ENCODE peak calls at places on chromosomes 7 and 10, in eight cellular contexts. Q is B cell, K is A549, P is cardiac muscle cell, Z is H9, L is fibroblast of lung, Y is tibial nerve, C is PC-3. G is an unnamed sample.

GRCh38 chr7:18521236-18521589 is 25.7 kb downstream of the HDAC9 start:
- DNase-seq in Q (no peak), K (no peak), P (no peak), Z (no peak), L (no peak), Y (no peak), C (no peak), G (no peak)

GRCh38 chr7:154631162-154631561 is 371.8 kb downstream of the PAXIP1 start:
- DNase-seq in Q (no peak), K (no peak), P (no peak), Z (no peak), L (no peak), Y (no peak), C (no peak), G (no peak)

GRCh38 chr7:141648276-141649114 is 53.5 kb downstream of the DENND11 start:
- DNase-seq in Q (no peak), K (no peak), P (no peak), Z (no peak), L (no peak), Y (no peak), C (no peak), G (no peak)

GRCh38 chr10:88979153-88979562 is 11.4 kb upstream of the FAS start:
- DNase-seq in Q (no peak), K (no peak), P (peak), Z (no peak), L (peak), Y (peak), C (no peak), G (no peak)

GRCh38 chr10:96614515-96614914 is 27.7 kb upstream of the TM9SF3 start:
- DNase-seq in Q (no peak), K (peak), P (peak), Z (no peak), L (peak), Y (no peak), C (peak), G (no peak)

GRCh38 chr7:150560486-150560885 is 6.7 kb upstream of the GIMAP4 start:
- DNase-seq in Q (no peak), K (no peak), P (no peak), Z (no peak), L (no peak), Y (no peak), C (no peak), G (no peak)

GRCh38 chr10:128927821-128928220 is 539.2 kb upstream of the MGMT start:
- DNase-seq in Q (no peak), K (no peak), P (no peak), Z (no peak), L (no peak), Y (no peak), C (no peak), G (no peak)

GRCh38 chr7:26200113-26200443 is 468 bp downstream of the HNRNPA2B1 start:
- DNase-seq in Q (peak), K (no peak), P (peak), Z (peak), L (no peak), Y (peak), C (peak), G (peak)

GRCh38 chr10:84599254-84599653 is 270.9 kb downstream of the CCSER2 start:
- DNase-seq in Q (no peak), K (no peak), P (no peak), Z (no peak), L (no peak), Y (no peak), C (no peak), G (no peak)

GRCh38 chr7:98217623-98218582 is 6.7 kb downstream of the BHLHA15 start:
- DNase-seq in Q (peak), K (no peak), P (no peak), Z (no peak), L (no peak), Y (no peak), C (no peak), G (peak)

GRCh38 chr7:150462413-150462812 is 12.0 kb downstream of the GIMAP8 start:
- DNase-seq in Q (no peak), K (no peak), P (no peak), Z (no peak), L (no peak), Y (no peak), C (no peak), G (no peak)

GRCh38 chr7:108340856-108341411 is 115.3 kb downstream of the NRCAM start:
- DNase-seq in Q (no peak), K (no peak), P (no peak), Z (no peak), L (no peak), Y (no peak), C (peak), G (no peak)

GRCh38 chr7:151518105-151518780 is 1.5 kb downstream of the RHEB start:
- DNase-seq in Q (peak), K (no peak), P (peak), Z (no peak), L (peak), Y (peak), C (peak), G (peak)

GRCh38 chr7:18357691-18358090 is 137.9 kb upstream of the HDAC9 start:
- DNase-seq in Q (no peak), K (peak), P (peak), Z (no peak), L (no peak), Y (no peak), C (peak), G (peak)

GRCh38 chr7:48084727-48085432 is 4.2 kb upstream of the UPP1 start:
- DNase-seq in Q (no peak), K (peak), P (peak), Z (no peak), L (peak), Y (peak), C (peak), G (peak)

GRCh38 chr10:12337407-12337806 is 11.9 kb upstream of the CAMK1D start:
- DNase-seq in Q (no peak), K (no peak), P (peak), Z (no peak), L (peak), Y (no peak), C (no peak), G (no peak)

GRCh38 chr7:30656611-30657010 is 25.6 kb downstream of the CRHR2 start:
- DNase-seq in Q (no peak), K (no peak), P (no peak), Z (no peak), L (no peak), Y (no peak), C (no peak), G (no peak)

GRCh38 chr7:142626420-142627035 is 122.7 kb upstream of the PRSS1 start:
- DNase-seq in Q (peak), K (peak), P (peak), Z (peak), L (no peak), Y (peak), C (peak), G (peak)

GRCh38 chr7:36625247-36625646 is 99.0 kb downstream of the AOAH start:
- DNase-seq in Q (no peak), K (no peak), P (no peak), Z (no peak), L (no peak), Y (no peak), C (no peak), G (no peak)

GRCh38 chr10:18109471-18109870 is 30.8 kb upstream of the CACNB2 start:
- DNase-seq in Q (no peak), K (no peak), P (no peak), Z (no peak), L (no peak), Y (no peak), C (no peak), G (no peak)

GRCh38 chr10:67697646-67698245 is 1.8 kb upstream of the CTNNA3 start:
- DNase-seq in Q (peak), K (peak), P (peak), Z (no peak), L (peak), Y (peak), C (peak), G (peak)

GRCh38 chr10:74231375-74231774 is 80.4 kb downstream of the ADK start:
- DNase-seq in Q (no peak), K (no peak), P (peak), Z (no peak), L (peak), Y (no peak), C (peak), G (no peak)

GRCh38 chr7:19561121-19561805 is 147.6 kb downstream of the POLR1F start:
- DNase-seq in Q (no peak), K (no peak), P (peak), Z (no peak), L (peak), Y (no peak), C (no peak), G (no peak)

GRCh38 chr10:52805414-52806285 is 33.1 kb upstream of the MBL2 start:
- DNase-seq in Q (no peak), K (no peak), P (no peak), Z (no peak), L (no peak), Y (no peak), C (no peak), G (no peak)

GRCh38 chr7:155538293-155538692 is 8.1 kb downstream of the CNPY1 start:
- DNase-seq in Q (no peak), K (no peak), P (no peak), Z (peak), L (no peak), Y (no peak), C (no peak), G (no peak)

GRCh38 chr7:4798706-4799235 is 23.3 kb downstream of the AP5Z1 start:
- DNase-seq in Q (peak), K (no peak), P (no peak), Z (peak), L (no peak), Y (no peak), C (no peak), G (no peak)

GRCh38 chr10:29316308-29317026 is 27.6 kb downstream of the LYZL1 start:
- DNase-seq in Q (no peak), K (no peak), P (no peak), Z (no peak), L (no peak), Y (no peak), C (no peak), G (no peak)

GRCh38 chr10:47255866-47256265 is 44.1 kb upstream of the GDF10 start:
- DNase-seq in Q (no peak), K (no peak), P (no peak), Z (no peak), L (no peak), Y (no peak), C (no peak), G (no peak)

DNA sequence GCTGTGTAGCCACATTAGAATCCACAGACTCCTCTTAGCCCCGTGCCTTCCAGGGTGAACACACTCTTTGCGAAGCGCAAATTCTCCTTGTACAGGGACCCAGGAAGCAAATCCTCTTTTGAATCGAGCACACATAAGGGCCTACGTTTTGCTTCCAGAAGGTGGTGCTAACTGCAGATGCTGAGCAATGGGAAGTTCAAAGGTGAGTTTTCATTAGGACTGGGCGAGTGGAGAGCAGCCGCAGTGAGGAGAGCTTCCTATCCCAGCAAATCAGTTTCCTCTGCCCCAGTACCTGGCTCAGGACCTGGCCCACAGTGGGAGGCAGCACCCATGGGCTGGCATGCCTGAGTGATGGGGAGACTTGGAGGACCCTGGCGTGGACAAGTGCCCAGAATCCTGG is 23.5 kb upstream of the GPR26 start:
- DNase-seq in Q (no peak), K (no peak), P (no peak), Z (peak), L (no peak), Y (no peak), C (no peak), G (no peak)
- TF ChIP-seq CTCF in Q (no peak), K (peak), P (no peak), Z (peak), L (no peak), Y (no peak), C (peak), G (no peak)

GRCh38 chr7:66143876-66144332 is 29.3 kb downstream of the CRCP start:
- DNase-seq in Q (no peak), K (no peak), P (no peak), Z (no peak), L (no peak), Y (no peak), C (no peak), G (no peak)

GRCh38 chr7:66138994-66139752 is 24.5 kb downstream of the CRCP start:
- DNase-seq in Q (no peak), K (no peak), P (no peak), Z (no peak), L (no peak), Y (no peak), C (peak), G (no peak)

GRCh38 chr7:66142334-66142733 is 27.7 kb downstream of the CRCP start:
- DNase-seq in Q (no peak), K (no peak), P (no peak), Z (no peak), L (no peak), Y (no peak), C (no peak), G (no peak)

GRCh38 chr7:66142996-66143395 is 28.3 kb downstream of the CRCP start:
- DNase-seq in Q (no peak), K (no peak), P (no peak), Z (no peak), L (no peak), Y (no peak), C (no peak), G (no peak)

DNA sequence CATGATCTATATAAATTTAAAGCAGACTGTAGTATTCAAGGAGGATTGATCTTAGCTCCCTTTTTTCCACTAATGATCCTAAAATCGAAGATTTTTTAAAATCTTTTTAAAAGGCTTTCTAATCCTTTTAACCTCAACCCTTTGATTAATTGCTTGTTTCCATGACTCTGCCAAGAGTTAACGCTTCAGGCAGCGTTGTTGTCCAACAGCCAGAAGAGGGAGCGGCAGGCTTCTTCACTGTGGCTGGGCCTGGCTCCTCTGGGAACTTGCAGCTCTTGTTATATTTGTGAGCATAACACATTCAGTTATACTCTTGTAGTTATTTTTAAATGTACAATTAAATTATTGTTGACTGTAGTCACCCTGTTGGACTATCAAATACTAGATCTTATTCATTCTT is 26.3 kb downstream of the CRCP start:
- DNase-seq in Q (no peak), K (no peak), P (peak), Z (no peak), L (peak), Y (peak), C (peak), G (no peak)
- TF ChIP-seq CTCF in Q (no peak), K (peak), P (peak), Z (peak), L (peak), Y (peak), C (peak), G (no peak)

GRCh38 chr10:5679036-5679435 is 5.6 kb upstream of the TASOR2 start:
- DNase-seq in Q (no peak), K (no peak), P (no peak), Z (no peak), L (no peak), Y (no peak), C (no peak), G (no peak)

GRCh38 chr10:5681930-5682329 is 2.7 kb upstream of the TASOR2 start:
- DNase-seq in Q (no peak), K (no peak), P (no peak), Z (no peak), L (no peak), Y (no peak), C (no peak), G (peak)

GRCh38 chr10:5683065-5683464 is 1.6 kb upstream of the TASOR2 start:
- DNase-seq in Q (no peak), K (no peak), P (no peak), Z (no peak), L (no peak), Y (no peak), C (no peak), G (no peak)

GRCh38 chr10:5678397-5678983 is 6.1 kb upstream of the TASOR2 start:
- DNase-seq in Q (no peak), K (no peak), P (no peak), Z (no peak), L (no peak), Y (no peak), C (no peak), G (no peak)

GRCh38 chr10:5679606-5680005 is 5.0 kb upstream of the TASOR2 start:
- DNase-seq in Q (no peak), K (no peak), P (no peak), Z (no peak), L (peak), Y (no peak), C (peak), G (no peak)
- TF ChIP-seq CTCF in Q (no peak), K (no peak), P (peak), Z (no peak), L (peak), Y (no peak), C (peak), G (no peak)

DNA sequence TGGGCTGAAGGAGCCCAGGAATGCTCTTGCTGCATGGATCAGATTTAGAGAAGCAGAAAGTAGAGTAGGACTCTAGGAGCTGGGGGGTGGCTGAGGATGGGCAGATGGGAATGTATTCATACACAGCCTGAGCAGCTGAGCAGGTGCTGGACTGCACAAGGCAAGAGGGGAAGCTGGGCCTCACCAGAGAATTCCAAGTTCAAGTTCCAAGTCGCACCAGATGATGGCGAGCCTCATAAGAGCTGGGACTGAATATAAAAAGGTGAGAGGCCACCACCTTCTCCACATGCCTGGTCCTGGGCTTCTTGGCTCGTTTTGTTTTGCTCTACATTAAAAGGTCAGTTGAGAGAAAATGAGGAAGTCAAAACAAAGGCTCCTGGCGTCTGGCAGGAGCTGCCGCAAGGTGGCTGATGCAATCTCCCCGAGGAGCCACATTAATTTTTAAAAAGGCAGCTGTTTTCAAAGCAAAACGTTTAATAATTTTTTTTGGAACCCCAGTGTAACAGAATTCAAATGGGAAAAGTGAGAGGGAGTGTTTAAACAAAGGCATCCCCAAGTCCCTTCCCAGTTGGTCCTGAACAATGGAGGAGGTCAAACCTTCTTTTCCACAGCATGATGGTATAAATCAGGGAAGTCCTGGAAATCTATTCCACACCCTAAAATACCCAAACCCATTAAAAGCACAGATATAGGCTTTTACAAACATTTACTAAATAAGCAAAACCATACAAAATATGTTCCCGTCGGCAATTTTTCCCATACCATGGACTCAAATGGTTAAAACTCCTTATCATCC is 9.5 kb downstream of the CYREN start:
- DNase-seq in Q (no peak), K (no peak), P (peak), Z (no peak), L (no peak), Y (no peak), C (no peak), G (peak)
- TF ChIP-seq CTCF in Q (peak), K (no peak), P (no peak), Z (no peak), L (no peak), Y (no peak), C (no peak), G (no peak)

DNA sequence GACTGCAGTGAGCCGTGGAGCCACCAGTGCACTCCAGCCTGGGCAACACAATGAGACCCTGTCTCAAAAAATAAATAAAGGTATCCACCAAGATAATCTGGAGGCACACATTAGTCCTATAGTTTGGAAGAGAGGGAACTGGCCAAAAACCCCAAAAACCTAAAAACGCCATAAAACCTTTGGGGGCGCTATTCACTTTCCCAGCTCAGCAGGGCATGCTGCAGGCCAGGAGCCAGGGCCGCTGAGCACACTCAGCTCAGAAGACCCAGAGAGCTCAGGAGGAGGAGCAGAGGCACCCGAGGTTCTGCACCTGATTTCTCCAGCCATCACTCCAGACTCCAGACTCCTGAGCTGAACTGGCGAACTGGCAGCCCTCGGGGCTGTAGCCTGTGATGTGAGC is 167.2 kb upstream of the IMMP2L start:
- DNase-seq in Q (no peak), K (no peak), P (no peak), Z (peak), L (no peak), Y (no peak), C (no peak), G (no peak)
- TF ChIP-seq CTCF in Q (no peak), K (no peak), P (no peak), Z (peak), L (no peak), Y (no peak), C (peak), G (no peak)

DNA sequence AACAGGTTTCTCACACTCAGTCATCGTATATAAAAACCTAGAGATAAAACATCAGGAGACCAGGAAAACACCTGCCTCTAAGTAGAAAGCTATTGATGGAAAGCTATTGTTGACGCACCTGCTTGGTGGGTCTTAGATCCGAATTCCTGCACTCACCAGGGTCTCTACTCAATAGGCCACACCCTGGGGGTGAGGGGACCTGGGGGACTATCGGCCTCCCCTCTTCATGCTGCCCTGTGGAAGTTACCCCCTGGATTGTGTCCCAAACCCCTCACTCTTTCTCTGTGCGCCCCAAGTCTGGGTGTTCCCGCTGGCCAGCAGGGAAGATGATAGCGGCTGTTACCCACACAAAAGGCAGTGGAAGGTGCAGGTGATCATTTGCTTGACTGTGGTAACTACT is 313.0 kb downstream of the WDR37 start:
- DNase-seq in Q (peak), K (no peak), P (no peak), Z (no peak), L (no peak), Y (no peak), C (no peak), G (no peak)
- TF ChIP-seq CTCF in Q (no peak), K (no peak), P (no peak), Z (no peak), L (no peak), Y (no peak), C (no peak), G (no peak)

GRCh38 chr7:136890379-136890778 is 21.9 kb downstream of the CHRM2 start:
- DNase-seq in Q (no peak), K (no peak), P (peak), Z (no peak), L (no peak), Y (no peak), C (no peak), G (no peak)
- TF ChIP-seq CTCF in Q (no peak), K (no peak), P (no peak), Z (no peak), L (no peak), Y (no peak), C (no peak), G (no peak)

GRCh38 chr7:3688842-3689241 is 387.8 kb downstream of the SDK1 start:
- DNase-seq in Q (no peak), K (no peak), P (no peak), Z (no peak), L (no peak), Y (no peak), C (no peak), G (no peak)
- TF ChIP-seq CTCF in Q (no peak), K (no peak), P (no peak), Z (no peak), L (no peak), Y (no peak), C (no peak), G (no peak)